ENCODE peak calls at places on chromosomes 11 and 22, in six cellular contexts. Z is lung, F is brain microvascular endothelial cell, V is keratinocyte, M is heart left ventricle, R is stomach. U is an unnamed sample.

GRCh38 chr11:12170984-12171383 is 60.6 kb downstream of the MICAL2 start:
- DNase-seq in M (peak), R (no peak), V (no peak), F (no peak), Z (no peak), U (peak)

GRCh38 chr22:50001388-50002231 is 11.0 kb downstream of the IL17REL start:
- DNase-seq in V (no peak), R (no peak), F (no peak), M (no peak), Z (no peak), U (no peak)

GRCh38 chr11:46238078-46238966 is 39.1 kb upstream of the CREB3L1 start:
- DNase-seq in Z (peak), F (peak), M (peak), V (no peak), R (peak), U (peak)

GRCh38 chr11:119728226-119728626 is 774 bp downstream of the NECTIN1 start:
- DNase-seq in R (no peak), F (no peak), M (no peak), Z (no peak), V (no peak), U (no peak)

GRCh38 chr11:110712643-110713468 is 619 bp upstream of the ARHGAP20 start:
- DNase-seq in Z (peak), M (no peak), F (peak), R (no peak), V (no peak), U (peak)

GRCh38 chr11:15333407-15333806 is 218.7 kb downstream of the INSC start:
- DNase-seq in V (no peak), R (no peak), M (no peak), Z (no peak), F (no peak), U (no peak)

GRCh38 chr22:33962409-33962808 is 42.1 kb upstream of the LARGE1 start:
- DNase-seq in V (no peak), M (no peak), R (no peak), F (no peak), Z (no peak), U (no peak)

GRCh38 chr11:6926208-6927029 is at the start of gene ZNF215:
- DNase-seq in V (peak), R (peak), F (peak), M (peak), Z (peak), U (peak)

GRCh38 chr22:40451230-40451629 is 80.8 kb downstream of the SGSM3 start:
- DNase-seq in V (no peak), F (no peak), M (no peak), Z (no peak), R (no peak), U (no peak)

GRCh38 chr11:111502611-111503010 is 9.6 kb downstream of the BTG4 start:
- DNase-seq in Z (no peak), F (no peak), M (no peak), R (no peak), V (no peak), U (no peak)

GRCh38 chr22:20305894-20306645 is 13.8 kb downstream of the DGCR6L start:
- DNase-seq in F (no peak), R (no peak), Z (no peak), M (no peak), V (no peak), U (no peak)

GRCh38 chr11:74634537-74634936 is 42.2 kb downstream of the POLD3 start:
- DNase-seq in M (no peak), Z (no peak), V (peak), F (peak), R (no peak), U (peak)

GRCh38 chr11:93770160-93770559 is 13.9 kb upstream of the MED17 start:
- DNase-seq in F (no peak), R (no peak), M (no peak), Z (no peak), V (no peak), U (no peak)

GRCh38 chr11:113554531-113554930 is 79.3 kb upstream of the DRD2 start:
- DNase-seq in M (no peak), V (no peak), F (no peak), R (peak), Z (no peak), U (no peak)

GRCh38 chr11:34208266-34209135 is 103.1 kb downstream of the NAT10 start:
- DNase-seq in R (no peak), V (no peak), M (no peak), Z (no peak), F (no peak), U (no peak)

GRCh38 chr11:8025123-8025522 is 38.0 kb downstream of the EIF3F start:
- DNase-seq in Z (no peak), M (no peak), V (no peak), F (peak), R (no peak), U (peak)

GRCh38 chr11:70916321-70916720 is 336.1 kb downstream of the SHANK2 start:
- DNase-seq in M (no peak), V (no peak), R (no peak), F (no peak), Z (no peak), U (no peak)

GRCh38 chr11:83639995-83640758 is 354.0 kb upstream of the CCDC90B start:
- DNase-seq in Z (no peak), R (no peak), V (no peak), F (no peak), M (no peak), U (no peak)

GRCh38 chr11:114172871-114173444 is 113.4 kb downstream of the ZBTB16 start:
- DNase-seq in M (peak), R (no peak), Z (no peak), V (no peak), F (no peak), U (no peak)

GRCh38 chr22:48778308-48779195 is 1049.1 kb downstream of the BRD1 start:
- DNase-seq in V (no peak), Z (peak), M (no peak), R (no peak), F (no peak), U (no peak)

DNA sequence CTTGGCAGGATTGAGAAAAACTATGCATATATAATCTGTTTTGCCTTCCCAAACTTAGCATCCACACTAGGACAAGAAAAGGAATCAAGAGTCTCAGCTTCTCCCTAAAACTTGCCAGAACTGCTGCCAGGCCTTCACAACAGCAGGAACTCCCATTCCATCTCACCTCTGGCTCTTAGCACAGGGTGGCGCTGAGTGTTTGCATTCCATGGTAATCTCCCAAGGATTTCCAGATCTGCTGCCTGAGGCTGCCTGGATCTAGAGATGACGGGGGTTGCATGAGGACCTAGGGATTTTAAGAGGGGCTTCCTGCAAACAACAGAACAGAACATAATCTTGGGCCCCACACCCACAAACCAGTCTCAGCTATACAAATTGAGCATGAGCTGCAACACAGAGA is 87.1 kb upstream of the OPCML start:
- DNase-seq in R (no peak), Z (no peak), F (no peak), M (no peak), V (no peak), U (no peak)
- TF ChIP-seq CTCF in R (no peak), Z (no peak), F (no peak), M (no peak), V (no peak), U (no peak)

GRCh38 chr22:28943501-28943879 is 60.1 kb downstream of the ZNRF3 start:
- DNase-seq in Z (peak), R (peak), F (no peak), M (no peak), V (no peak), U (no peak)
- H3K4me3 ChIP-seq in Z (no peak), R (no peak), F (no peak), M (no peak), V (no peak), U (no peak)

GRCh38 chr11:130145975-130146776 is 13.4 kb upstream of the ST14 start:
- DNase-seq in R (peak), V (peak), Z (peak), F (no peak), M (peak), U (peak)
- TF ChIP-seq CTCF in R (no peak), V (peak), Z (no peak), F (peak), M (peak), U (peak)

GRCh38 chr11:68010058-68011041 is at the start of gene ALDH3B1:
- DNase-seq in V (no peak), Z (peak), R (peak), M (peak), F (peak), U (peak)

GRCh38 chr11:68011046-68011943 is 1.2 kb downstream of the ALDH3B1 start:
- DNase-seq in M (no peak), F (no peak), V (no peak), R (no peak), Z (no peak), U (no peak)

GRCh38 chr11:68012843-68013610 is 2.9 kb downstream of the ALDH3B1 start:
- DNase-seq in M (no peak), V (no peak), R (no peak), Z (peak), F (peak), U (peak)

GRCh38 chr11:68013611-68014156 is 3.6 kb downstream of the ALDH3B1 start:
- DNase-seq in F (no peak), Z (no peak), R (no peak), V (no peak), M (no peak), U (no peak)

DNA sequence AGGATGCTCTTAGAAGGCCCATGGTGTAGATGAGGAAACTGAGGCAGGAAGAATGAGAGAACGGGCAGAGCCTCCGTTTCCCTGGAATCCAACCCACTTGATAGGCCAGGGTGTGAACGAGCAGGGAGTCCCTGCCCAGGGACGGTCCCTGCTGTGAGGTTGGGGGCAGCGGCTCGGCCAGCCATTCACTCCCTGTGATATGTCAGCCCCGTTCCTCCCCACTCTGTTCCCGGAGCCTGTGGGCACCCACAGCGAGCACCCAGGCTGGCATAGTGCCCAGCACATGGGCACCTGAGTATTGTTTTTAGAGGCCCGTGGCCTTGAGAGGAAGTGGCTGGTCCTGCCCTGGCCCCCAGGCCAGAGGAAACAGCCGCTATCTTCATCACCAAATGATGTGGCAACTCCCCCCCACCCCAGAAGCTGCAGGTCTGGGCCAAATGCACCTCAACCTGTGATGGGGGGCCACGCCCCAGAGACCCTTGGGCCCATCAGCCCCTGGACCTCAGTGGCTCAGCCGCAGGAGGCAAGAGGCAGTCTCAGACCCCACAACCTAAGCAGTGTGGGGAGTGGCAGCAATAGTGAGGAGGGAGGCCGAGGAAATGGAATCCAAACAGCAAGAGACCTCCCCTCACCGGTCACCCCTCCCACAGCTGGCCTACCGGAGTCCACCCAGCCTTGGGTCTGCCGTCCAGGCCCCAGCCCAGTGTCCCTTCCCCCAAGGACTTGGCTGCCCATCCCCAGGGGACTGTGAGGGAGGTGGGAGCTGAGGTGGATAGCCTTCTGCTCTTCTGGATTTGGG is 2.1 kb downstream of the ALDH3B1 start:
- DNase-seq in F (no peak), V (no peak), R (no peak), Z (no peak), M (no peak), U (no peak)
- H3K4me3 ChIP-seq in F (no peak), V (no peak), R (no peak), Z (no peak), M (no peak), U (no peak)

GRCh38 chr11:62237499-62237898 is 4.5 kb upstream of the SCGB1D2 start:
- DNase-seq in R (no peak), Z (no peak), V (no peak), M (no peak), F (no peak), U (no peak)

GRCh38 chr11:62238151-62238550 is 3.9 kb upstream of the SCGB1D2 start:
- DNase-seq in V (no peak), M (no peak), R (no peak), Z (no peak), F (no peak), U (no peak)

GRCh38 chr11:62236187-62236586 is 5.9 kb upstream of the SCGB1D2 start:
- DNase-seq in Z (no peak), F (no peak), R (no peak), M (no peak), V (no peak), U (no peak)

GRCh38 chr11:62233730-62234129 is 8.3 kb upstream of the SCGB1D2 start:
- DNase-seq in Z (no peak), M (no peak), V (no peak), F (no peak), R (no peak), U (no peak)
- TF ChIP-seq CTCF in Z (no peak), M (no peak), V (no peak), F (no peak), R (no peak), U (no peak)

GRCh38 chr22:22929381-22930221 is 42.0 kb downstream of the IGLL5 start:
- DNase-seq in F (no peak), V (no peak), M (no peak), Z (no peak), R (no peak), U (no peak)
- H3K4me3 ChIP-seq in F (no peak), V (no peak), M (no peak), Z (no peak), R (no peak), U (no peak)

GRCh38 chr11:44466531-44467179 is 98.8 kb upstream of the CD82 start:
- DNase-seq in V (no peak), F (no peak), Z (no peak), M (no peak), R (no peak), U (no peak)

GRCh38 chr11:44463751-44464150 is 101.7 kb upstream of the CD82 start:
- DNase-seq in M (no peak), F (no peak), Z (no peak), V (no peak), R (no peak), U (no peak)

GRCh38 chr11:44467413-44467812 is 98.0 kb upstream of the CD82 start:
- DNase-seq in F (no peak), V (no peak), R (no peak), M (no peak), Z (no peak), U (no peak)

GRCh38 chr11:44467931-44468330 is 97.5 kb upstream of the CD82 start:
- DNase-seq in M (no peak), R (no peak), F (no peak), V (no peak), Z (no peak), U (no peak)

GRCh38 chr11:44464741-44465140 is 100.7 kb upstream of the CD82 start:
- DNase-seq in F (no peak), R (no peak), Z (no peak), V (no peak), M (no peak), U (no peak)
- TF ChIP-seq CTCF in F (no peak), R (no peak), Z (no peak), V (no peak), M (no peak), U (no peak)

DNA sequence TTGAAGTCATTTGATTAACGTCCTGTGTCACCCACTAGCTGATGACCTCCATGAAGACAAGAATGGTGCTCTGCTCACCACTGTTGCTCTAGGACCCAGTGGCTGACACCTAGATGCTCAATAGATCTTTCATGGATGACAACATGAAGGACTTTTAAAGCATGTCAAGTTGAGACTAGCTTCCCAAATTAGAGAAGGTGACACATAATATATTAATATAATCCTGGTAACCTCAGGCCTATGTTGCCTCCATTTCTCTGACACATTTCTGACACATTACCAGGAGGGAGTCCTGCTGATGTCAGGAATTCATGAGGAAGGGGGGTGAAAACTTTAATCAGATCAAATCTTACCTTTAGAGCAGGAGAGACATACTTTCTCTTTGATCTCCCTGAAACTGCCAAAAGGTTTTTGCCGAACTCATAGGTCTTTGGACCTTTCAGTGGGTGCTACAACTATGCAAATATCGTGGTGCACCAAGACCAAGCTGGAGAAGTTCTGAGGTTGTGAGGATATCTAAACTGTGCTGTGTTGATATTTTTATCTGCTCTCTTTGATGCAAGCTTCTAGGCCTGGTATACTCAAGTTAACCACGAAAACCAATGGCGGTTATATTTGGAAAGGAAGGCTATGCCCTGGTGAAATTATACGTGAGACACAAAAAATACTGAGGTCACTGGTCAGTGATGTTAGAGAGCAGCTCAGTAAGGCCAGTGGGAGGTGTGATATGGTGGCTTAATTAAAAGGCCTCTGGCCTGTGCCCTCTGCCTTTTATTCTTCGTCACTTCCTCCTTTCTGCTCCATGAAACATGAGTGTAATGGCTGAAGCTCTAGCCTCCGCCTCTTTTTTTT is 13.2 kb upstream of the AMPD3 start:
- DNase-seq in V (no peak), Z (no peak), R (no peak), M (no peak), F (no peak), U (peak)
- H3K4me3 ChIP-seq in V (no peak), Z (no peak), R (no peak), M (no peak), F (no peak), U (no peak)